ENCODE peak calls at places on chromosomes 1 and 21, in eight cellular contexts. One of them, this sample, is unnamed.
A peak's percentile ranks its signal among the peaks of the same experiment; 100 is the strongest.

GRCh38 chr21:39647476-39647875 is 34.7 kb downstream of the B3GALT5 start:
- DNase-seq in transverse colon: no peak
- DNase-seq in A549: no peak
- DNase-seq in sigmoid colon: no peak
- DNase-seq in stomach: no peak
- DNase-seq in suprapubic skin: no peak
- DNase-seq in GM12878: no peak
- DNase-seq in tibial nerve: no peak
- DNase-seq in this sample: no peak

GRCh38 chr1:110338200-110339039 is 757 bp upstream of the RBM15 start:
- DNase-seq in transverse colon: peak; percentile 96
- DNase-seq in A549: peak; percentile 84
- DNase-seq in sigmoid colon: no peak
- DNase-seq in stomach: peak; percentile 96
- DNase-seq in suprapubic skin: peak; percentile 97
- DNase-seq in GM12878: peak; percentile 100
- DNase-seq in tibial nerve: peak; percentile 99
- DNase-seq in this sample: peak; percentile 94

GRCh38 chr1:158972841-158973240 is 36.9 kb upstream of the IFI16 start:
- DNase-seq in transverse colon: no peak
- DNase-seq in A549: no peak
- DNase-seq in sigmoid colon: no peak
- DNase-seq in stomach: no peak
- DNase-seq in suprapubic skin: no peak
- DNase-seq in GM12878: no peak
- DNase-seq in tibial nerve: no peak
- DNase-seq in this sample: no peak

GRCh38 chr1:203290261-203291089 is 14.8 kb upstream of the BTG2 start:
- DNase-seq in transverse colon: peak; percentile 99
- DNase-seq in A549: no peak
- DNase-seq in sigmoid colon: peak; percentile 99
- DNase-seq in stomach: peak; percentile 99
- DNase-seq in suprapubic skin: peak; percentile 97
- DNase-seq in GM12878: no peak
- DNase-seq in tibial nerve: peak; percentile 93
- DNase-seq in this sample: peak; percentile 98

GRCh38 chr1:3456449-3456963 is 2.0 kb downstream of the ARHGEF16 start:
- DNase-seq in transverse colon: peak; percentile 77
- DNase-seq in A549: no peak
- DNase-seq in sigmoid colon: no peak
- DNase-seq in stomach: peak; percentile 71
- DNase-seq in suprapubic skin: no peak
- DNase-seq in GM12878: no peak
- DNase-seq in tibial nerve: no peak
- DNase-seq in this sample: no peak

GRCh38 chr1:225987491-225988316 is 11.4 kb downstream of the SDE2 start:
- DNase-seq in transverse colon: no peak
- DNase-seq in A549: peak; percentile 42
- DNase-seq in sigmoid colon: no peak
- DNase-seq in stomach: no peak
- DNase-seq in suprapubic skin: no peak
- DNase-seq in GM12878: no peak
- DNase-seq in tibial nerve: no peak
- DNase-seq in this sample: no peak

GRCh38 chr1:94597701-94598100 is 56.1 kb upstream of the F3 start:
- DNase-seq in transverse colon: no peak
- DNase-seq in A549: no peak
- DNase-seq in sigmoid colon: no peak
- DNase-seq in stomach: no peak
- DNase-seq in suprapubic skin: no peak
- DNase-seq in GM12878: no peak
- DNase-seq in tibial nerve: no peak
- DNase-seq in this sample: no peak

GRCh38 chr1:248850536-248851251 is 8.2 kb downstream of the ZNF692 start:
- DNase-seq in transverse colon: no peak
- DNase-seq in A549: no peak
- DNase-seq in sigmoid colon: no peak
- DNase-seq in stomach: no peak
- DNase-seq in suprapubic skin: no peak
- DNase-seq in GM12878: no peak
- DNase-seq in tibial nerve: no peak
- DNase-seq in this sample: no peak

GRCh38 chr1:10900691-10901090 is 104.2 kb upstream of the CASZ1 start:
- DNase-seq in transverse colon: no peak
- DNase-seq in A549: no peak
- DNase-seq in sigmoid colon: no peak
- DNase-seq in stomach: no peak
- DNase-seq in suprapubic skin: peak; percentile 60
- DNase-seq in GM12878: no peak
- DNase-seq in tibial nerve: no peak
- DNase-seq in this sample: no peak

GRCh38 chr1:230382060-230382491 is 44.1 kb downstream of the PGBD5 start:
- DNase-seq in transverse colon: no peak
- DNase-seq in A549: peak; percentile 28
- DNase-seq in sigmoid colon: no peak
- DNase-seq in stomach: no peak
- DNase-seq in suprapubic skin: no peak
- DNase-seq in GM12878: no peak
- DNase-seq in tibial nerve: no peak
- DNase-seq in this sample: no peak

GRCh38 chr1:41656088-41656487 is 171.6 kb upstream of the EDN2 start:
- DNase-seq in transverse colon: no peak
- DNase-seq in A549: no peak
- DNase-seq in sigmoid colon: no peak
- DNase-seq in stomach: no peak
- DNase-seq in suprapubic skin: peak; percentile 36
- DNase-seq in GM12878: no peak
- DNase-seq in tibial nerve: no peak
- DNase-seq in this sample: no peak

GRCh38 chr1:61187380-61188086 is 105.2 kb downstream of the NFIA start:
- DNase-seq in transverse colon: no peak
- DNase-seq in A549: no peak
- DNase-seq in sigmoid colon: no peak
- DNase-seq in stomach: no peak
- DNase-seq in suprapubic skin: no peak
- DNase-seq in GM12878: no peak
- DNase-seq in tibial nerve: no peak
- DNase-seq in this sample: no peak

GRCh38 chr1:16979475-16980327 is 719 bp downstream of the MFAP2 start:
- DNase-seq in transverse colon: no peak
- DNase-seq in A549: no peak
- DNase-seq in sigmoid colon: peak; percentile 82
- DNase-seq in stomach: no peak
- DNase-seq in suprapubic skin: no peak
- DNase-seq in GM12878: no peak
- DNase-seq in tibial nerve: no peak
- DNase-seq in this sample: peak; percentile 76

GRCh38 chr1:67838180-67838912 is 5.1 kb upstream of the GNG12 start:
- DNase-seq in transverse colon: no peak
- DNase-seq in A549: no peak
- DNase-seq in sigmoid colon: no peak
- DNase-seq in stomach: no peak
- DNase-seq in suprapubic skin: no peak
- DNase-seq in GM12878: no peak
- DNase-seq in tibial nerve: no peak
- DNase-seq in this sample: peak; percentile 25

GRCh38 chr1:59900640-59901039 is 25.9 kb downstream of the CYP2J2 start:
- DNase-seq in transverse colon: no peak
- DNase-seq in A549: no peak
- DNase-seq in sigmoid colon: no peak
- DNase-seq in stomach: no peak
- DNase-seq in suprapubic skin: no peak
- DNase-seq in GM12878: no peak
- DNase-seq in tibial nerve: no peak
- DNase-seq in this sample: no peak

GRCh38 chr21:42558846-42559245 is 45.2 kb downstream of the SLC37A1 start:
- DNase-seq in transverse colon: peak; percentile 2
- DNase-seq in A549: no peak
- DNase-seq in sigmoid colon: peak; percentile 40
- DNase-seq in stomach: no peak
- DNase-seq in suprapubic skin: peak; percentile 33
- DNase-seq in GM12878: no peak
- DNase-seq in tibial nerve: no peak
- DNase-seq in this sample: peak; percentile 27

GRCh38 chr1:116255933-116256649 is 117.0 kb upstream of the ATP1A1 start:
- DNase-seq in transverse colon: no peak
- DNase-seq in A549: no peak
- DNase-seq in sigmoid colon: no peak
- DNase-seq in stomach: no peak
- DNase-seq in suprapubic skin: no peak
- DNase-seq in GM12878: no peak
- DNase-seq in tibial nerve: no peak
- DNase-seq in this sample: no peak

GRCh38 chr1:174023438-174023837 is 1.3 kb upstream of the RC3H1 start:
- DNase-seq in transverse colon: peak; percentile 73
- DNase-seq in A549: peak; percentile 34
- DNase-seq in sigmoid colon: no peak
- DNase-seq in stomach: peak; percentile 69
- DNase-seq in suprapubic skin: no peak
- DNase-seq in GM12878: no peak
- DNase-seq in tibial nerve: no peak
- DNase-seq in this sample: no peak

GRCh38 chr1:36872126-36872754 is 162.1 kb downstream of the GRIK3 start:
- DNase-seq in transverse colon: no peak
- DNase-seq in A549: no peak
- DNase-seq in sigmoid colon: peak; percentile 45
- DNase-seq in stomach: no peak
- DNase-seq in suprapubic skin: peak; percentile 32
- DNase-seq in GM12878: no peak
- DNase-seq in tibial nerve: no peak
- DNase-seq in this sample: no peak
- TF ChIP-seq EP300 in transverse colon: no peak
- TF ChIP-seq EP300 in A549: no peak
- TF ChIP-seq EP300 in sigmoid colon: no peak
- TF ChIP-seq EP300 in stomach: no peak
- TF ChIP-seq EP300 in suprapubic skin: no peak
- TF ChIP-seq EP300 in GM12878: no peak
- TF ChIP-seq EP300 in tibial nerve: no peak
- TF ChIP-seq EP300 in this sample: no peak

GRCh38 chr1:36211841-36212240 is 12.4 kb upstream of the THRAP3 start:
- DNase-seq in transverse colon: no peak
- DNase-seq in A549: no peak
- DNase-seq in sigmoid colon: no peak
- DNase-seq in stomach: no peak
- DNase-seq in suprapubic skin: no peak
- DNase-seq in GM12878: no peak
- DNase-seq in tibial nerve: no peak
- DNase-seq in this sample: no peak

GRCh38 chr1:36207339-36207738 is 16.9 kb upstream of the THRAP3 start:
- DNase-seq in transverse colon: peak; percentile 29
- DNase-seq in A549: no peak
- DNase-seq in sigmoid colon: peak; percentile 72
- DNase-seq in stomach: peak; percentile 83
- DNase-seq in suprapubic skin: peak; percentile 84
- DNase-seq in GM12878: no peak
- DNase-seq in tibial nerve: peak; percentile 23
- DNase-seq in this sample: no peak

GRCh38 chr1:36206323-36206858 is 17.9 kb upstream of the THRAP3 start:
- DNase-seq in transverse colon: no peak
- DNase-seq in A549: no peak
- DNase-seq in sigmoid colon: no peak
- DNase-seq in stomach: no peak
- DNase-seq in suprapubic skin: no peak
- DNase-seq in GM12878: no peak
- DNase-seq in tibial nerve: no peak
- DNase-seq in this sample: no peak

GRCh38 chr1:36211307-36211706 is 12.9 kb upstream of the THRAP3 start:
- DNase-seq in transverse colon: no peak
- DNase-seq in A549: no peak
- DNase-seq in sigmoid colon: peak; percentile 32
- DNase-seq in stomach: no peak
- DNase-seq in suprapubic skin: no peak
- DNase-seq in GM12878: no peak
- DNase-seq in tibial nerve: no peak
- DNase-seq in this sample: no peak

GRCh38 chr1:36208978-36209708 is 15.1 kb upstream of the THRAP3 start:
- DNase-seq in transverse colon: no peak
- DNase-seq in A549: no peak
- DNase-seq in sigmoid colon: no peak
- DNase-seq in stomach: no peak
- DNase-seq in suprapubic skin: no peak
- DNase-seq in GM12878: no peak
- DNase-seq in tibial nerve: peak; percentile 52
- DNase-seq in this sample: no peak
- TF ChIP-seq CTCF in transverse colon: no peak
- TF ChIP-seq CTCF in A549: no peak
- TF ChIP-seq CTCF in sigmoid colon: no peak
- TF ChIP-seq CTCF in stomach: no peak
- TF ChIP-seq CTCF in suprapubic skin: no peak
- TF ChIP-seq CTCF in GM12878: no peak
- TF ChIP-seq CTCF in tibial nerve: no peak
- TF ChIP-seq CTCF in this sample: no peak

DNA sequence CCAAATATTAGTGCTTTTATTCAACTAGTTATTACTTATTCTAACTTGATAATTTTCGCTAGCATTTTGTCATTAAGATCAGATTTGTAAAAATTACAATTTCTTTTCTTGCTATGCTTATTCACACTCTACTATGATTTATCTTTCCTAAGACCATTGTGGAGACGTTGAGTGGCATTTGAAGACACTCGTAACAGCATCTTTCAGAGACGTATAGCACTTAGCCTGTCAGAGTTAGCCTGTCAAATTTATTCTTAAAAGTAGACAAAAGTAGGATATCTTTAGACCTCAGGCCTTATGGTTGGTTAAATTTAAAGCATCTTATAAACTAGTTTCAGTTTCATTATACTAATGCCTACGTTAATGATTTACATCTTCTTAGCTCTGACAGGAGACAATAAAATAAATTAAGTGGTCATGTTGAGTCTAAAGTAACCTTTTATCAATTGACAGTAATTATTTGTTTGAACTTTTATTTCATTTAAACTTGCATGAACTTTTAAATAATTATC is 1410.1 kb downstream of the MRPL39 start:
- DNase-seq in transverse colon: no peak
- DNase-seq in A549: no peak
- DNase-seq in sigmoid colon: no peak
- DNase-seq in stomach: no peak
- DNase-seq in suprapubic skin: no peak
- DNase-seq in GM12878: no peak
- DNase-seq in tibial nerve: no peak
- DNase-seq in this sample: no peak
- H3K9me3 ChIP-seq in transverse colon: no peaks in the 10 kb centered on the region
- H3K9me3 ChIP-seq in A549: no peaks in the 10 kb centered on the region
- H3K9me3 ChIP-seq in sigmoid colon: no peaks in the 10 kb centered on the region
- H3K9me3 ChIP-seq in stomach: no peaks in the 10 kb centered on the region
- H3K9me3 ChIP-seq in suprapubic skin: no peaks in the 10 kb centered on the region
- H3K9me3 ChIP-seq in GM12878: no peaks in the 10 kb centered on the region
- H3K9me3 ChIP-seq in tibial nerve: no peaks in the 10 kb centered on the region
- H3K9me3 ChIP-seq in this sample: no peaks in the 10 kb centered on the region

GRCh38 chr1:169941982-169942830 is 48.5 kb upstream of the SCYL3 start:
- DNase-seq in transverse colon: no peak
- DNase-seq in A549: no peak
- DNase-seq in sigmoid colon: no peak
- DNase-seq in stomach: no peak
- DNase-seq in suprapubic skin: no peak
- DNase-seq in GM12878: no peak
- DNase-seq in tibial nerve: no peak
- DNase-seq in this sample: no peak
- TF ChIP-seq EP300 in transverse colon: no peak
- TF ChIP-seq EP300 in A549: no peak
- TF ChIP-seq EP300 in sigmoid colon: no peak
- TF ChIP-seq EP300 in stomach: no peak
- TF ChIP-seq EP300 in suprapubic skin: no peak
- TF ChIP-seq EP300 in GM12878: no peak
- TF ChIP-seq EP300 in tibial nerve: no peak
- TF ChIP-seq EP300 in this sample: no peak

GRCh38 chr1:21573971-21574458 is 64.8 kb downstream of the ALPL start:
- DNase-seq in transverse colon: peak; percentile 46
- DNase-seq in A549: peak; percentile 39
- DNase-seq in sigmoid colon: peak; percentile 77
- DNase-seq in stomach: peak; percentile 80
- DNase-seq in suprapubic skin: no peak
- DNase-seq in GM12878: no peak
- DNase-seq in tibial nerve: peak; percentile 53
- DNase-seq in this sample: peak; percentile 56
- TF ChIP-seq CTCF in transverse colon: peak; percentile 22
- TF ChIP-seq CTCF in A549: peak; percentile 55
- TF ChIP-seq CTCF in sigmoid colon: peak; percentile 34
- TF ChIP-seq CTCF in stomach: peak; percentile 48
- TF ChIP-seq CTCF in suprapubic skin: no peak
- TF ChIP-seq CTCF in GM12878: peak; percentile 33
- TF ChIP-seq CTCF in tibial nerve: peak; percentile 36
- TF ChIP-seq CTCF in this sample: no peak

This sample was measured in ovary.